ENCODE peak calls at places on chromosomes 12 and 14, in ten cellular contexts. P is AG09309; X is epithelial cell of esophagus; J is A673; S is cardiac muscle cell; A is endothelial cell; T is fibroblast of pulmonary artery; B is Calu3; R is CD4-positive, alpha-beta T cell; K is body of pancreas. E is an unnamed sample.
A peak's percentile ranks its signal among the peaks of the same experiment; 100 is the strongest.

GRCh38 chr14:105588236-105588860 is 62.0 kb downstream of the TMEM121 start:
- DNase-seq in J (no peak), T (no peak), B (no peak), R (no peak), A (no peak), S (no peak), P (no peak), X (no peak), K (no peak), E (no peak)

GRCh38 chr12:67925551-67925950 is 63.7 kb upstream of the IFNG-AS1 start:
- DNase-seq in R (no peak), A (no peak), K (no peak), J (no peak), P (no peak), X (no peak), S (no peak), B (no peak), T (no peak), E (no peak)

GRCh38 chr14:100443643-100444042 is 120.5 kb downstream of the SLC25A47 start:
- DNase-seq in R (no peak), X (peak; percentile 58), A (no peak), P (no peak), S (no peak), B (no peak), J (no peak), K (no peak), T (no peak), E (no peak)

GRCh38 chr14:52277552-52277951 is 10.1 kb downstream of the PTGDR start:
- DNase-seq in J (no peak), X (peak; percentile 84), S (no peak), P (no peak), A (no peak), T (no peak), R (no peak), B (no peak), K (no peak), E (no peak)

GRCh38 chr12:17192721-17193120 is 586.8 kb upstream of the LMO3 start:
- DNase-seq in S (no peak), B (no peak), J (no peak), X (no peak), K (no peak), T (no peak), R (no peak), A (no peak), P (no peak), E (no peak)

GRCh38 chr12:72273499-72273837 is 1.3 kb downstream of the TRHDE start:
- DNase-seq in K (peak; percentile 35), B (no peak), T (no peak), R (no peak), X (no peak), S (no peak), J (no peak), P (no peak), A (peak; percentile 13), E (no peak)

GRCh38 chr14:91063119-91063518 is 2.7 kb upstream of the RPS6KA5 start:
- DNase-seq in B (no peak), X (peak; percentile 30), T (peak; percentile 6), J (no peak), R (no peak), K (no peak), S (peak; percentile 6), A (no peak), P (no peak), E (no peak)

GRCh38 chr12:93595336-93595735 is 22.9 kb downstream of the SOCS2 start:
- DNase-seq in J (no peak), S (no peak), T (no peak), P (no peak), K (no peak), R (no peak), X (no peak), A (no peak), B (no peak), E (no peak)

DNA sequence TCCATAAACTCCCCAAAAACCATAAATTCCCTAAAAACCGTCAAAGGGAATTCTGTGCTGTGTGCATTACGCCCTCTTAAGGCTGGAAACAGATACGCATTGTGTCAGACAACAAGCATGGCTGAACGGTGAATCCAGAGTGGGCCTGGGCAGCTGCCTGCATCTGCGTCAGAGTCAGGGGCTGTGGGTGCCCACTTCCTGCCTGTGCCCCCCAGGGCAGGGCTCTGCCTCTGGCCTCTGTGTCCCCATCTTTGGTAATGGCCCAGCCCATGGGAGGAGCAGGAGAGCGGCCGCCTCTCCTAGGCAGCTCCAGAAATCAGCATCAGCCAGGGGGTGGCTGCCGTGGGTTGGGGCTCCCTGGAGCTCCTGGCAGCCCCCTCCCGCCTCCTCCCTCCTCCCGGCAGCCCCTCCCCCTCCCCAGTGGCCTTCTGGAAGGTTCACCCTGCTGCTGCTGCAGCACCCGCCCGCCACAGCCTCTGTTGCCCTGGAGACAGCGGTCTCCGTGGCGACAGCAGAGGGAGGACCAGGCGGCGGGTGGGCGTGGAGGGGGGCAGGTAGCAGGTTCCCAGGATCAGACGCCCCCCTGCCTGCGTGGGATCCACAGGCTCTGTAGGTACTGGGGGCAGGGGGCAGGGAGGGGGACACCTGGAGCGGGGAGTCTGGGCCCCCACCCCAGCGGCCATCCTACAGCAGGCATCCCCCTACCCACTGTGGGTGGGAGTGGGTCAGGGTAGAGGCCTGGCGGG is 5.9 kb downstream of the MMP17 start:
- DNase-seq in A (no peak), B (no peak), X (peak; percentile 40), P (no peak), T (peak; percentile 39), S (peak; percentile 30), K (no peak), J (peak; percentile 66), R (no peak), E (no peak)
- TF ChIP-seq CTCF in A (peak; percentile 35), B (peak; percentile 54), X (peak; percentile 56), P (peak; percentile 45), T (peak; percentile 53), S (peak; percentile 51), K (no peak), J (peak; percentile 73), R (no peak), E (peak; percentile 21)

DNA sequence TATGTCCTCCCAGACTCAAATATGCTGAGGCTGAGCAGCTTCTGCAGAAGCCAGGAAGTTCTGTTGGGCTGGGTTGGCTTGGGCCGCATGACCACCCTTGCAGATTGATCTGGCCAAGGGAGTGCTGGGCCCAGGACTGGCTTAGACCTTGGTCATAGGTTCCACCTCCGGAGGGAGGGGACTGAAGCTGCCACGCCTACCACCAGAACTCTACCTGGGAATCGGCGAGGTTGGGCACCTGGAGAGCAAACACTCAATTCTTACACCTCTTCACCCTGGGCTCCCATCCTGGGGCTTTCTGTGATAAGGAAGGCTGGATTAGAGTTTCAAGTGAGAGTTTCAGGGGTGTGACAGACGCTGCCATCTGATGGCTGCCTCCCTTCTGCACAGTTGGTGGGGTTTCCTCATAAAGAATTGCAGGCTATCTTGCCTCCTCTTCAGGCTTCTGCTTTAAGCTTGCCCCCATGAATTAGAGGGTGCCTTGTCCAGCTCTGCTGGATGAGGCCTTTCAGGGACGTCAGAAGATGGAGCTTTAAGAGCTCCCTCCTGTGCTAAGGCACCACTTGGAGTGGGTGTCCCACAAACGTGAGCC is 5.8 kb downstream of the SLC24A4 start:
- DNase-seq in P (no peak), B (no peak), J (no peak), A (no peak), X (no peak), S (no peak), T (no peak), K (no peak), R (no peak), E (no peak)
- TF ChIP-seq CTCF in P (no peak), B (no peak), J (no peak), A (no peak), X (no peak), S (no peak), T (no peak), K (no peak), R (no peak), E (no peak)

GRCh38 chr12:6056406-6057211 is 67.9 kb downstream of the VWF start:
- DNase-seq in T (no peak), S (no peak), X (no peak), B (no peak), P (no peak), A (peak; percentile 52), J (peak; percentile 33), K (no peak), R (no peak), E (no peak)
- TF ChIP-seq CTCF in T (peak; percentile 35), S (peak; percentile 56), X (no peak), B (peak; percentile 18), P (peak; percentile 22), A (no peak), J (peak; percentile 50), K (no peak), R (peak; percentile 43), E (peak; percentile 28)

GRCh38 chr14:102445641-102446040 is 63.9 kb downstream of the ANKRD9 start:
- DNase-seq in B (no peak), X (no peak), J (no peak), T (no peak), P (no peak), S (no peak), K (no peak), R (no peak), A (no peak), E (no peak)

GRCh38 chr14:102439556-102439955 is 70.0 kb downstream of the ANKRD9 start:
- DNase-seq in R (no peak), P (no peak), X (no peak), T (no peak), S (no peak), A (no peak), K (no peak), J (no peak), B (no peak), E (no peak)

GRCh38 chr14:102440392-102440791 is 69.2 kb downstream of the ANKRD9 start:
- DNase-seq in J (no peak), P (no peak), R (no peak), A (no peak), K (no peak), S (no peak), B (no peak), X (no peak), T (no peak), E (no peak)

GRCh38 chr14:102445066-102445465 is 64.5 kb downstream of the ANKRD9 start:
- DNase-seq in X (no peak), A (no peak), R (no peak), B (no peak), T (no peak), K (no peak), S (no peak), P (no peak), J (no peak), E (no peak)

DNA sequence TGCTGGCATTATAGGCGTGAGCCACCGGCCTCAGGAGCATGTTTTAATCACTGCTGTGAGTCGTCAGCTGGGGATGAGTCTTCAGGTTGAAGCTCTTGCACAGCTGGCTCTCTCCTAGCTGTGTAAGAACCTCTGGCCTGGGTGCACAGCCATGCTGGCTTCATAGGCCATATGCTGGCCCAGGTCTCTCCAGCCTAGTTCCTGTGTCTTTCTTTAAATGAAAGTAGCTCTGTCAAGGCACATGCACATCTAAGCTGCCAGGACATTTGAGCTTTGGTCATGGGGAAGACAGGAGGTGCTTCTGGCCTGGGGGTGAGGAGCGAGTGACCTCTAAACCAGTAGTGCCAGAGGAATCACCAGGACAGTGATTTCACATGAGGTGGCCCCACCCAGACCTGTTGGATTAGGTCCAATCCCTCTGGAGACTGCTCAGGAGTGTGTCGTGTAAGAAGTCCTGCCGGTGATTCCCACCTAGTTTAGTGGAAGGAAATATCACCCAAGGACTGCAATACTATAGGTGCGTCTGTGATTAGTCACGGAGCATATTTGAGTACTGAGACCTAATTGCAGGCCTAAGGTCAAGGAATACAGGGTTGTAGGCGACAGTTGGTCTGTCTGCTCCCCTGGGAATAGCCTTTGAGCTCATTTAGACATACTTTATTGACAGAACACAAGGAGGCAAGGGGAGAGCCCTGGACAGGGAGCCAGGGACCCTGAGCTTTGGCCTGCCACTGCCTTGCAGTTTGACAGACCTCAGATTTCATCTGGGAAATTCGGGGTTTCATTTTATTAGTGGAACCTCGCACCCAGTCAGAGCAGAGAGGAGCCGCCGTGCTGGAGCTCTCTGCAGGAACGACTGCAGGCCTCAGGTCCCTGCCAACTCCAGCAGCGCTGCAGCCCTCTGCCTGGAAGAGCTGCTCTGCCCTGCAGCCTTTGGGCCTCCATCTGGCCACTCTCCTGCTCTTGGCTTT is 67.0 kb downstream of the ANKRD9 start:
- DNase-seq in X (peak; percentile 58), A (no peak), T (no peak), R (no peak), K (no peak), P (no peak), B (no peak), J (no peak), S (no peak), E (no peak)
- TF ChIP-seq CTCF in X (no peak), A (no peak), T (no peak), R (no peak), K (no peak), P (no peak), B (no peak), J (no peak), S (no peak), E (no peak)